ENCODE peak calls at places on chromosomes 3 and 15, in six cellular contexts. H is cardiac muscle cell, A is SK-N-SH, W is prostate gland, T is lower lobe of right lung, I is A673. X is an unnamed sample.

GRCh38 chr3:146035366-146035765 is 125.6 kb downstream of the PLOD2 start:
- DNase-seq in H (peak; percentile 59), A (no peak), W (no peak), T (no peak), I (no peak), X (no peak)

GRCh38 chr3:41200669-41201021 is 1.3 kb downstream of the CTNNB1 start:
- DNase-seq in H (peak; percentile 64), A (no peak), W (peak; percentile 33), T (no peak), I (peak; percentile 15), X (peak; percentile 41)

GRCh38 chr3:18027161-18027939 is 284.9 kb upstream of the TBC1D5 start:
- DNase-seq in H (peak; percentile 82), A (no peak), W (no peak), T (no peak), I (no peak), X (no peak)

GRCh38 chr15:22979069-22979698 is 984 bp downstream of the CYFIP1 start:
- DNase-seq in H (peak; percentile 51), A (peak; percentile 67), W (peak; percentile 62), T (peak; percentile 77), I (peak; percentile 60), X (peak; percentile 80)

GRCh38 chr3:61466357-61466756 is 95.0 kb upstream of the PTPRG start:
- DNase-seq in H (no peak), A (no peak), W (no peak), T (no peak), I (no peak), X (no peak)

GRCh38 chr3:120244834-120245225 is 40.2 kb downstream of the GPR156 start:
- DNase-seq in H (no peak), A (no peak), W (no peak), T (no peak), I (no peak), X (no peak)

GRCh38 chr3:166837535-166837934 is 542.6 kb downstream of the ZBBX start:
- DNase-seq in H (no peak), A (peak; percentile 24), W (no peak), T (no peak), I (peak; percentile 21), X (no peak)

GRCh38 chr15:90099072-90099867 is 3.0 kb downstream of the IDH2 start:
- DNase-seq in H (no peak), A (no peak), W (no peak), T (no peak), I (no peak), X (no peak)

GRCh38 chr3:45088543-45088942 is 57.6 kb downstream of the CDCP1 start:
- DNase-seq in H (no peak), A (no peak), W (peak; percentile 89), T (no peak), I (no peak), X (no peak)

GRCh38 chr3:127288921-127289645 is 1.2 kb upstream of the PRR20G start:
- DNase-seq in H (no peak), A (no peak), W (no peak), T (no peak), I (peak; percentile 10), X (no peak)

GRCh38 chr15:41930221-41930866 is 36.5 kb upstream of the SPTBN5 start:
- DNase-seq in H (peak; percentile 94), A (peak; percentile 27), W (no peak), T (peak; percentile 78), I (peak; percentile 62), X (peak; percentile 83)

GRCh38 chr3:136385457-136385856 is 135.3 kb downstream of the PCCB start:
- DNase-seq in H (no peak), A (no peak), W (no peak), T (no peak), I (no peak), X (no peak)

GRCh38 chr3:27357665-27358258 is 11.4 kb downstream of the NEK10 start:
- DNase-seq in H (peak; percentile 73), A (peak; percentile 39), W (no peak), T (no peak), I (peak; percentile 75), X (peak; percentile 74)

GRCh38 chr3:52429031-52429430 is 15.9 kb downstream of the SEMA3G start:
- DNase-seq in H (no peak), A (no peak), W (no peak), T (no peak), I (no peak), X (no peak)

DNA sequence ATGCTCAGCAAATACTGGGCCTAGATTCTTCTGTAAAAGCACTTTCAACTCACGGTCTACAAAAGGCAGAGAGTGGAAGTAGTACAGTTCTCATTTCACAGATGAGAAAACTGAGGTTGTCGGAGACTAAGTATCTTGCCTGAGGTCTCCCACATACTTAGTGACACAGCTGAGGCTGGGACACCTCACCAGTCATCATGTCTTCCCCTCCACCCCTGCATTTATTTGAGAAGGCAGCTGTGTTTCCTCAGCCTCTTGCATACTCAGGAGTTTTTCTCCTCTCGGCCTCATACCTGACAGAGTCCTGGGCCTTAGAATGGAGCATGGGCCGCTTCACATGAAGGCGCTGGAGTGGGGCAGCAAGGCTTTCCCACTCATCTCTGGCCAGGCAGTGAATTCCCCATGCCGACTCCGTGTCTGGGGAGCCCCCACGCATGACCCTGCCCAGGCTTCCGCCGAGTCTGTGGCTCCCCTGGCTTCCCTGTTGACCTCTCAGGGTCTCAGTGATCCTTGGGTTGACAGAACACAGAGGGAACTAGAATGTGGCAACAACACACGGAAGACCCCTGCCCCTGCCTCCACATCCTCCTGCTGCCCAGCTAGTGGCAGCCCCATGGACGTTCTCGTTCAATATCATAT is 61.5 kb downstream of the ATP2B2 start:
- DNase-seq in H (no peak), A (no peak), W (no peak), T (no peak), I (no peak), X (no peak)
- H3K27ac ChIP-seq in H (no peak overlapping the region), A (no peak overlapping the region), W (no peak overlapping the region), T (no peak overlapping the region), I (no peak overlapping the region), X (no peak overlapping the region)

DNA sequence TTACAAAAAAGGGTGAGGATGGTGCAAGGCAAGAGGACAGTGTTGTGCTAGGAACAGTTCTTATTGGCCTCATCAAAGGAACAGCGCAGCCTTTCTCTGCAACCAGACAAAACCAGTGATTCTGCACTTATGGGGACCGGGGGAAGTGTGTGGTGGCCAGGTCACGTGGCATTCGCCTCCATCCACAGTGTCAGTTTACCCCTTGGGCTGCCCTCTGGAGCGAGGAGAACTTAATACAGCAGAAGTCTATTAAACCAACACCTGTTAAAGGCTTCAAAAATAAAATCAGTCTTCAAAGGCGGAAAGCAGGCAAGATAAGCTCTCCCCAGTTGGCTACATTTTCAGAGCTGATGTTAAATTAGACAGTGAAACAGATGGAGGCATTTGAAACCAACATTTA is 75.3 kb downstream of the LRIG1 start:
- DNase-seq in H (no peak), A (no peak), W (no peak), T (no peak), I (no peak), X (no peak)
- H3K9me3 ChIP-seq in H (no peaks in the 10 kb centered on the region), A (no peaks in the 10 kb centered on the region), W (no peaks in the 10 kb centered on the region), T (peaks cover 7% of the 10 kb centered on the region), I (no peaks in the 10 kb centered on the region), X (no peaks in the 10 kb centered on the region)

GRCh38 chr3:31999902-32000439 is 18.4 kb downstream of the ZNF860 start:
- DNase-seq in H (no peak), A (no peak), W (no peak), T (no peak), I (no peak), X (no peak)

GRCh38 chr3:32000877-32001276 is 19.3 kb downstream of the ZNF860 start:
- DNase-seq in H (no peak), A (no peak), W (no peak), T (no peak), I (no peak), X (no peak)

GRCh38 chr3:31993843-31994242 is 12.3 kb downstream of the ZNF860 start:
- DNase-seq in H (no peak), A (no peak), W (no peak), T (no peak), I (no peak), X (no peak)

GRCh38 chr3:31996195-31996594 is 14.6 kb downstream of the ZNF860 start:
- DNase-seq in H (no peak), A (no peak), W (no peak), T (no peak), I (no peak), X (no peak)

DNA sequence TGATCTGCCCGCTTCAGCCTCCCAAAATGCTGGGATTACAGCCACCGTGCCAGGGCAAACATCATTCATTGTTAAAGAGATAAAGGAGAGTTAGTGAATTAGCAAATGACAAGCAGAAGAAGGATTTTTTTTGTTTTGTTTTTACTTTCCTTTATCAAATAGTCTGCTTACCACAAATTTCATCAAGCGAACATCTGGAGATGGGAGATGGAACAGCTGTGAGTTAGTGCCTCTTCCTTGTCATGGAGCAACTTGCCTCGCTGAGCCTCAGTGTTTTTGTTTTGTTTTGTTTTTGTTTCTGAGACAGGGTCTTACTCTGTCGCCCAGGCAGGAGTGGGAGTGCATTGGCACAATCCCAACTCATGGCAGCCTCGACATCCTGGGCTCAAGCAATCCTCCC is 15.9 kb downstream of the ZNF860 start:
- DNase-seq in H (peak; percentile 47), A (no peak), W (no peak), T (no peak), I (no peak), X (no peak)
- H3K27ac ChIP-seq in H (no peak overlapping the region), A (no peak overlapping the region), W (no peak overlapping the region), T (no peak overlapping the region), I (no peak overlapping the region), X (no peak overlapping the region)

GRCh38 chr3:123336001-123336400 is 112.9 kb downstream of the ADCY5 start:
- DNase-seq in H (no peak), A (no peak), W (no peak), T (no peak), I (no peak), X (no peak)
- H3K9me3 ChIP-seq in H (no peaks in the 10 kb centered on the region), A (no peaks in the 10 kb centered on the region), W (no peaks in the 10 kb centered on the region), T (no peaks in the 10 kb centered on the region), I (no peaks in the 10 kb centered on the region), X (no peaks in the 10 kb centered on the region)

GRCh38 chr15:49423906-49424520 is 971 bp downstream of the FGF7 start:
- DNase-seq in H (peak; percentile 69), A (no peak), W (no peak), T (no peak), I (no peak), X (no peak)
- H3K27ac ChIP-seq in H (peak overlapping the region; percentile 28), A (peak overlapping the region; percentile 71), W (peak overlapping the region; percentile 54), T (peak overlapping the region; percentile 43), I (no peak overlapping the region), X (peak overlapping the region; percentile 10)

GRCh38 chr15:25182098-25182478 is 227.3 kb downstream of the SNRPN start:
- DNase-seq in H (no peak), A (no peak), W (no peak), T (peak; percentile 15), I (no peak), X (no peak)
- H3K9me3 ChIP-seq in H (no peaks in the 10 kb centered on the region), A (no peaks in the 10 kb centered on the region), W (no peaks in the 10 kb centered on the region), T (peaks cover 6% of the 10 kb centered on the region), I (peaks cover 38% of the 10 kb centered on the region), X (no peaks in the 10 kb centered on the region)

GRCh38 chr3:140349938-140350337 is 327.9 kb upstream of the TRIM42 start:
- DNase-seq in H (no peak), A (no peak), W (no peak), T (no peak), I (no peak), X (no peak)

GRCh38 chr3:140355481-140355880 is 322.4 kb upstream of the TRIM42 start:
- DNase-seq in H (no peak), A (no peak), W (no peak), T (no peak), I (no peak), X (no peak)

GRCh38 chr3:140351466-140351865 is 326.4 kb upstream of the TRIM42 start:
- DNase-seq in H (no peak), A (no peak), W (no peak), T (no peak), I (no peak), X (no peak)
- H3K27ac ChIP-seq in H (no peak overlapping the region), A (no peak overlapping the region), W (no peak overlapping the region), T (no peak overlapping the region), I (no peak overlapping the region), X (no peak overlapping the region)

X was measured in colonic mucosa.